ENCODE peak calls at places on chromosome 11, in six cellular contexts. H is HepG2, V is GM12891, S is K562, X is H1, Z is GM12878. L is an unnamed sample.

GRCh38 chr11:130008326-130008725 is 5.7 kb upstream of the PRDM10 start:
- DNase-seq in H (no peak), V (no peak), S (no peak), X (no peak), Z (no peak), L (no peak)

GRCh38 chr11:73167555-73167954 is 25.4 kb upstream of the FCHSD2 start:
- DNase-seq in H (no peak), V (no peak), S (no peak), X (no peak), Z (no peak), L (no peak)

GRCh38 chr11:117095301-117096139 is 2.7 kb downstream of the SIK3 start:
- DNase-seq in H (peak), V (no peak), S (peak), X (no peak), Z (no peak), L (no peak)

GRCh38 chr11:32411937-32412615 is 23.3 kb downstream of the WT1 start:
- DNase-seq in H (no peak), V (no peak), S (no peak), X (no peak), Z (no peak), L (no peak)

GRCh38 chr11:98565311-98565710 is 455.4 kb upstream of the CNTN5 start:
- DNase-seq in H (no peak), V (no peak), S (no peak), X (no peak), Z (no peak), L (no peak)

GRCh38 chr11:95469268-95469667 is 238.3 kb upstream of the SESN3 start:
- DNase-seq in H (no peak), V (no peak), S (no peak), X (no peak), Z (no peak), L (no peak)

GRCh38 chr11:70424765-70425164 is 26.4 kb downstream of the CTTN start:
- DNase-seq in H (no peak), V (peak), S (no peak), X (no peak), Z (peak), L (no peak)

GRCh38 chr11:77244277-77245014 is 57.0 kb downstream of the GDPD4 start:
- DNase-seq in H (peak), V (no peak), S (no peak), X (no peak), Z (no peak), L (no peak)

GRCh38 chr11:104254347-104254746 is 90.4 kb upstream of the PDGFD start:
- DNase-seq in H (peak), V (peak), S (peak), X (peak), Z (no peak), L (no peak)

GRCh38 chr11:76781861-76782500 is 1.2 kb upstream of the TSKU start:
- DNase-seq in H (peak), V (no peak), S (no peak), X (no peak), Z (no peak), L (no peak)

GRCh38 chr11:44634401-44635281 is 69.2 kb downstream of the CD82 start:
- DNase-seq in H (no peak), V (no peak), S (peak), X (no peak), Z (no peak), L (no peak)

GRCh38 chr11:130422251-130422995 is 6.0 kb downstream of the ADAMTS8 start:
- DNase-seq in H (no peak), V (no peak), S (no peak), X (no peak), Z (no peak), L (no peak)

GRCh38 chr11:65266210-65266609 is 4.4 kb downstream of the POLA2 start:
- DNase-seq in H (no peak), V (no peak), S (peak), X (no peak), Z (no peak), L (no peak)

GRCh38 chr11:29119116-29119515 is 897.7 kb downstream of the KCNA4 start:
- DNase-seq in H (no peak), V (no peak), S (no peak), X (no peak), Z (no peak), L (no peak)

GRCh38 chr11:86292912-86293606 is 9.0 kb upstream of the HIKESHI start:
- DNase-seq in H (no peak), V (no peak), S (no peak), X (no peak), Z (peak), L (no peak)

GRCh38 chr11:74142624-74143023 is 28.2 kb downstream of the C2CD3 start:
- DNase-seq in H (no peak), V (no peak), S (no peak), X (no peak), Z (no peak), L (no peak)

GRCh38 chr11:33936745-33937612 is 45.1 kb upstream of the LMO2 start:
- DNase-seq in H (no peak), V (no peak), S (peak), X (no peak), Z (no peak), L (no peak)

GRCh38 chr11:112817376-112817775 is 143.8 kb upstream of the NCAM1 start:
- DNase-seq in H (no peak), V (no peak), S (no peak), X (no peak), Z (no peak), L (no peak)

GRCh38 chr11:61028135-61028729 is 56.8 kb downstream of the CD6 start:
- DNase-seq in H (no peak), V (no peak), S (no peak), X (no peak), Z (peak), L (no peak)

GRCh38 chr11:41868606-41869005 is 409.2 kb upstream of the LRRC4C start:
- DNase-seq in H (no peak), V (no peak), S (no peak), X (no peak), Z (no peak), L (no peak)

GRCh38 chr11:30579776-30580175 is 6.4 kb downstream of the MPPED2 start:
- DNase-seq in H (no peak), V (no peak), S (no peak), X (no peak), Z (no peak), L (no peak)

GRCh38 chr11:69700278-69701140 is 3.3 kb downstream of the FGF19 start:
- DNase-seq in H (peak), V (no peak), S (peak), X (no peak), Z (no peak), L (no peak)

GRCh38 chr11:108574675-108575074 is 18.9 kb downstream of the EXPH5 start:
- DNase-seq in H (no peak), V (no peak), S (no peak), X (no peak), Z (no peak), L (no peak)

GRCh38 chr11:79708319-79708928 is 267.6 kb upstream of the TENM4 start:
- DNase-seq in H (peak), V (no peak), S (peak), X (no peak), Z (peak), L (no peak)

GRCh38 chr11:13446444-13446843 is 16.6 kb downstream of the BTBD10 start:
- DNase-seq in H (no peak), V (no peak), S (no peak), X (no peak), Z (no peak), L (no peak)

GRCh38 chr11:97722065-97722464 is 1298.7 kb upstream of the CNTN5 start:
- DNase-seq in H (peak), V (no peak), S (no peak), X (no peak), Z (no peak), L (no peak)

GRCh38 chr11:119891392-119891791 is 162.4 kb upstream of the NECTIN1 start:
- DNase-seq in H (no peak), V (no peak), S (no peak), X (no peak), Z (no peak), L (no peak)

GRCh38 chr11:107683807-107684206 is 28.0 kb downstream of the SLN start:
- DNase-seq in H (no peak), V (no peak), S (peak), X (no peak), Z (no peak), L (no peak)

GRCh38 chr11:47908198-47908597 is 60.0 kb upstream of the NUP160 start:
- DNase-seq in H (no peak), V (no peak), S (no peak), X (no peak), Z (no peak), L (no peak)

GRCh38 chr11:18671246-18671645 is 27.3 kb upstream of the TMEM86A start:
- DNase-seq in H (no peak), V (no peak), S (no peak), X (no peak), Z (no peak), L (no peak)

GRCh38 chr11:105738972-105739574 is 129.2 kb downstream of the GRIA4 start:
- DNase-seq in H (no peak), V (no peak), S (no peak), X (no peak), Z (no peak), L (no peak)

GRCh38 chr11:2584812-2585565 is 114.8 kb downstream of the KCNQ1OT1 start:
- DNase-seq in H (no peak), V (peak), S (no peak), X (no peak), Z (no peak), L (peak)
- TF ChIP-seq TAF1 in H (no peak), V (no peak), S (no peak), X (no peak), Z (no peak), L (no peak)

GRCh38 chr11:843818-844692 is 1.4 kb downstream of the TSPAN4 start:
- DNase-seq in H (peak), V (no peak), S (peak), X (peak), Z (no peak), L (no peak)
- TF ChIP-seq POLR2A in H (peak), V (no peak), S (no peak), X (no peak), Z (no peak), L (no peak)

DNA sequence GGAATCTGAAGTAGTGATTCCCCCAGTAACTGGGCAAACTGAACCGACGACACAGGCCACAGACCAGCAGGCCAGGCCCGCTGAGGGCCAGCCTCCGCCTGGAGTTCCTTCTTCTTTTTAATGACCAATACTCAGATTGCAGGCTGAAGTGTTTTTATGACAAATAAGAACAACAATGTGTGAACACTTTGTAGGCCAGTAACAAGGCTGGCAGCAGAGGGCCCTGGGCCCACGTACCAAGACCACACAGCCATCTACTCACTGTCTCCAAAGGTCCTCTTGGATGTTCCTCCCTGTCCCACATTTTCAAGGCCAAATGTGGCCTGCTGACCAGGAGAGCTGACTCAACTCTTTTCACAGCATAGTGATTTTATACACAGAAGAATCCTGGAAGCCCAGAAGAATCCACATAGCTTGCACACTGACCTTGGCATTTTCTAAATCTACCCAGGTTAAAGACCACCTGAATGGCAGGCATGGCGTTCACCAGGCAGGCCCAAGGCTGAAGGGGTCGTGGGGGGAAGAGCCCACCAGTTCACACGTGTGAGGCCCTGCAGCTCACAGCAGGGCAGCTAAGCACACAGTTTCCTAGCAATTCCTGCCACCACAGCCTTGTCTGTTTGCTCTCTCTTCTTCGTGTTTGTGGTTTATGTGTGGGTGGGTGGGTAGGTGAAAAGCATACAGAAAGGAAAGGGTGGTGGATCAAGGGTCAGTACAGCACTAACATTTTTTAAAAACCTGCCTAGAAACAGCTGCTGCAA is 13.3 kb downstream of the SMCO4 start:
- DNase-seq in H (peak), V (no peak), S (no peak), X (no peak), Z (no peak), L (no peak)
- TF ChIP-seq TAF1 in H (no peak), V (no peak), S (no peak), X (no peak), Z (peak), L (no peak)

GRCh38 chr11:124892750-124893454 is 4.8 kb downstream of the ROBO4 start:
- DNase-seq in H (no peak), V (peak), S (no peak), X (no peak), Z (no peak), L (no peak)
- TF ChIP-seq POLR2A in H (no peak), V (no peak), S (no peak), X (no peak), Z (no peak), L (no peak)

L was measured in GM12892.